ENCODE peak calls at places on chromosomes 4 and X, in six cellular contexts. One of them, this sample, is unnamed.

GRCh38 chrX:41334866-41335589 is 1.1 kb downstream of the DDX3X start:
- DNase-seq in HFF-Myc: no peak
- DNase-seq in hippocampal formation: no peak
- DNase-seq in adipocyte: peak
- DNase-seq in fibroblast of gingiva: peak
- DNase-seq in AG08395: peak
- DNase-seq in this sample: peak

GRCh38 chr4:13543091-13543581 is 1.2 kb downstream of the NKX3-2 start:
- DNase-seq in HFF-Myc: no peak
- DNase-seq in hippocampal formation: no peak
- DNase-seq in adipocyte: no peak
- DNase-seq in fibroblast of gingiva: no peak
- DNase-seq in AG08395: no peak
- DNase-seq in this sample: peak

GRCh38 chrX:68693481-68694410 is 46.3 kb downstream of the STARD8 start:
- DNase-seq in HFF-Myc: no peak
- DNase-seq in hippocampal formation: no peak
- DNase-seq in adipocyte: peak
- DNase-seq in fibroblast of gingiva: peak
- DNase-seq in AG08395: peak
- DNase-seq in this sample: no peak

GRCh38 chrX:3154386-3154991 is 113.2 kb downstream of the ARSF start:
- DNase-seq in HFF-Myc: no peak
- DNase-seq in hippocampal formation: no peak
- DNase-seq in adipocyte: no peak
- DNase-seq in fibroblast of gingiva: no peak
- DNase-seq in AG08395: no peak
- DNase-seq in this sample: no peak

GRCh38 chr4:153560918-153561317 is 94.8 kb downstream of the TMEM131L start:
- DNase-seq in HFF-Myc: no peak
- DNase-seq in hippocampal formation: no peak
- DNase-seq in adipocyte: no peak
- DNase-seq in fibroblast of gingiva: no peak
- DNase-seq in AG08395: no peak
- DNase-seq in this sample: no peak

GRCh38 chr4:165635951-165636350 is 237.1 kb upstream of the TLL1 start:
- DNase-seq in HFF-Myc: no peak
- DNase-seq in hippocampal formation: no peak
- DNase-seq in adipocyte: no peak
- DNase-seq in fibroblast of gingiva: no peak
- DNase-seq in AG08395: no peak
- DNase-seq in this sample: no peak

GRCh38 chr4:31370866-31371465 is 650.8 kb downstream of the PCDH7 start:
- DNase-seq in HFF-Myc: peak
- DNase-seq in hippocampal formation: no peak
- DNase-seq in adipocyte: peak
- DNase-seq in fibroblast of gingiva: peak
- DNase-seq in AG08395: peak
- DNase-seq in this sample: no peak

GRCh38 chrX:17024896-17025295 is 78.4 kb downstream of the REPS2 start:
- DNase-seq in HFF-Myc: no peak
- DNase-seq in hippocampal formation: no peak
- DNase-seq in adipocyte: no peak
- DNase-seq in fibroblast of gingiva: no peak
- DNase-seq in AG08395: no peak
- DNase-seq in this sample: no peak

GRCh38 chr4:121791481-121791880 is 9.6 kb upstream of the EXOSC9 start:
- DNase-seq in HFF-Myc: no peak
- DNase-seq in hippocampal formation: no peak
- DNase-seq in adipocyte: peak
- DNase-seq in fibroblast of gingiva: peak
- DNase-seq in AG08395: peak
- DNase-seq in this sample: no peak

GRCh38 chrX:150886381-150886780 is 12.1 kb downstream of the CD99L2 start:
- DNase-seq in HFF-Myc: no peak
- DNase-seq in hippocampal formation: no peak
- DNase-seq in adipocyte: no peak
- DNase-seq in fibroblast of gingiva: no peak
- DNase-seq in AG08395: no peak
- DNase-seq in this sample: no peak

GRCh38 chr4:107519057-107519456 is 201.0 kb downstream of the PAPSS1 start:
- DNase-seq in HFF-Myc: peak
- DNase-seq in hippocampal formation: peak
- DNase-seq in adipocyte: peak
- DNase-seq in fibroblast of gingiva: peak
- DNase-seq in AG08395: peak
- DNase-seq in this sample: no peak

GRCh38 chr4:142168181-142168580 is 531.8 kb downstream of the IL15 start:
- DNase-seq in HFF-Myc: no peak
- DNase-seq in hippocampal formation: no peak
- DNase-seq in adipocyte: peak
- DNase-seq in fibroblast of gingiva: peak
- DNase-seq in AG08395: no peak
- DNase-seq in this sample: no peak

GRCh38 chr4:128654465-128654864 is 155.0 kb upstream of the JADE1 start:
- DNase-seq in HFF-Myc: no peak
- DNase-seq in hippocampal formation: no peak
- DNase-seq in adipocyte: no peak
- DNase-seq in fibroblast of gingiva: no peak
- DNase-seq in AG08395: no peak
- DNase-seq in this sample: no peak

GRCh38 chr4:3521621-3522325 is 10.4 kb downstream of the LRPAP1 start:
- DNase-seq in HFF-Myc: no peak
- DNase-seq in hippocampal formation: no peak
- DNase-seq in adipocyte: no peak
- DNase-seq in fibroblast of gingiva: no peak
- DNase-seq in AG08395: no peak
- DNase-seq in this sample: no peak

GRCh38 chr4:6196871-6197270 is 3.5 kb downstream of the JAKMIP1 start:
- DNase-seq in HFF-Myc: no peak
- DNase-seq in hippocampal formation: no peak
- DNase-seq in adipocyte: no peak
- DNase-seq in fibroblast of gingiva: no peak
- DNase-seq in AG08395: no peak
- DNase-seq in this sample: no peak

GRCh38 chr4:42152507-42153504 is at the start of gene BEND4:
- DNase-seq in HFF-Myc: no peak
- DNase-seq in hippocampal formation: no peak
- DNase-seq in adipocyte: peak
- DNase-seq in fibroblast of gingiva: no peak
- DNase-seq in AG08395: no peak
- DNase-seq in this sample: peak

GRCh38 chr4:83112678-83113428 is 1.7 kb downstream of the PLAC8 start:
- DNase-seq in HFF-Myc: no peak
- DNase-seq in hippocampal formation: no peak
- DNase-seq in adipocyte: peak
- DNase-seq in fibroblast of gingiva: no peak
- DNase-seq in AG08395: no peak
- DNase-seq in this sample: no peak

GRCh38 chrX:72492499-72492898 is 80.1 kb downstream of the HDAC8 start:
- DNase-seq in HFF-Myc: no peak
- DNase-seq in hippocampal formation: no peak
- DNase-seq in adipocyte: no peak
- DNase-seq in fibroblast of gingiva: no peak
- DNase-seq in AG08395: no peak
- DNase-seq in this sample: no peak

GRCh38 chr4:24765331-24765990 is 29.9 kb upstream of the SOD3 start:
- DNase-seq in HFF-Myc: no peak
- DNase-seq in hippocampal formation: no peak
- DNase-seq in adipocyte: peak
- DNase-seq in fibroblast of gingiva: peak
- DNase-seq in AG08395: peak
- DNase-seq in this sample: no peak

GRCh38 chr4:76705497-76705896 is 192.4 kb downstream of the SOWAHB start:
- DNase-seq in HFF-Myc: no peak
- DNase-seq in hippocampal formation: no peak
- DNase-seq in adipocyte: peak
- DNase-seq in fibroblast of gingiva: no peak
- DNase-seq in AG08395: no peak
- DNase-seq in this sample: no peak

GRCh38 chrX:140762061-140762460 is 52.5 kb downstream of the LINC00632 start:
- DNase-seq in HFF-Myc: no peak
- DNase-seq in hippocampal formation: peak
- DNase-seq in adipocyte: peak
- DNase-seq in fibroblast of gingiva: peak
- DNase-seq in AG08395: peak
- DNase-seq in this sample: peak

GRCh38 chr4:82721819-82722423 is 76.7 kb downstream of the SCD5 start:
- DNase-seq in HFF-Myc: peak
- DNase-seq in hippocampal formation: peak
- DNase-seq in adipocyte: peak
- DNase-seq in fibroblast of gingiva: no peak
- DNase-seq in AG08395: no peak
- DNase-seq in this sample: peak

GRCh38 chr4:91113130-91113706 is 986.0 kb downstream of the CCSER1 start:
- DNase-seq in HFF-Myc: no peak
- DNase-seq in hippocampal formation: peak
- DNase-seq in adipocyte: peak
- DNase-seq in fibroblast of gingiva: no peak
- DNase-seq in AG08395: no peak
- DNase-seq in this sample: no peak

GRCh38 chr4:121951570-121952110 is at the start of gene TRPC3:
- DNase-seq in HFF-Myc: no peak
- DNase-seq in hippocampal formation: no peak
- DNase-seq in adipocyte: peak
- DNase-seq in fibroblast of gingiva: peak
- DNase-seq in AG08395: peak
- DNase-seq in this sample: peak

GRCh38 chr4:56261027-56261426 is 126.3 kb downstream of the AASDH start:
- DNase-seq in HFF-Myc: no peak
- DNase-seq in hippocampal formation: no peak
- DNase-seq in adipocyte: no peak
- DNase-seq in fibroblast of gingiva: no peak
- DNase-seq in AG08395: no peak
- DNase-seq in this sample: no peak

GRCh38 chr4:7647932-7648812 is 213.4 kb upstream of the PSAPL1 start:
- DNase-seq in HFF-Myc: peak
- DNase-seq in hippocampal formation: no peak
- DNase-seq in adipocyte: no peak
- DNase-seq in fibroblast of gingiva: no peak
- DNase-seq in AG08395: peak
- DNase-seq in this sample: no peak

GRCh38 chr4:151801547-151802516 is 41.0 kb upstream of the GATB start:
- DNase-seq in HFF-Myc: no peak
- DNase-seq in hippocampal formation: no peak
- DNase-seq in adipocyte: peak
- DNase-seq in fibroblast of gingiva: peak
- DNase-seq in AG08395: no peak
- DNase-seq in this sample: peak

GRCh38 chr4:20638825-20639224 is 61.4 kb upstream of the PACRGL start:
- DNase-seq in HFF-Myc: no peak
- DNase-seq in hippocampal formation: no peak
- DNase-seq in adipocyte: no peak
- DNase-seq in fibroblast of gingiva: no peak
- DNase-seq in AG08395: no peak
- DNase-seq in this sample: no peak

GRCh38 chr4:147056951-147057630 is 111.4 kb upstream of the TTC29 start:
- DNase-seq in HFF-Myc: no peak
- DNase-seq in hippocampal formation: no peak
- DNase-seq in adipocyte: peak
- DNase-seq in fibroblast of gingiva: peak
- DNase-seq in AG08395: peak
- DNase-seq in this sample: peak

This sample was measured in B cell.